ENCODE peak calls at places on chromosomes 11 and 22, in nine cellular contexts. One of them, this sample, is unnamed.

GRCh38 chr11:34558211-34558610 is 44.6 kb upstream of the ELF5 start:
- DNase-seq in PC-3: peak; percentile 46
- DNase-seq in hepatocyte: no peak
- DNase-seq in HCT116: no peak
- DNase-seq in PC-9: no peak
- DNase-seq in HepG2: no peak
- DNase-seq in mammary epithelial cell: peak; percentile 46
- DNase-seq in H1: no peak
- DNase-seq in neural progenitor cell: no peak
- DNase-seq in this sample: no peak

GRCh38 chr11:73760066-73760679 is 701 bp downstream of the RAB6A start:
- DNase-seq in PC-3: peak; percentile 13
- DNase-seq in hepatocyte: peak; percentile 66
- DNase-seq in HCT116: no peak
- DNase-seq in PC-9: no peak
- DNase-seq in HepG2: no peak
- DNase-seq in mammary epithelial cell: peak; percentile 18
- DNase-seq in H1: peak; percentile 73
- DNase-seq in neural progenitor cell: peak; percentile 55
- DNase-seq in this sample: peak; percentile 16

GRCh38 chr11:65375012-65375411 is 7.4 kb downstream of the SLC25A45 start:
- DNase-seq in PC-3: no peak
- DNase-seq in hepatocyte: no peak
- DNase-seq in HCT116: no peak
- DNase-seq in PC-9: no peak
- DNase-seq in HepG2: no peak
- DNase-seq in mammary epithelial cell: peak; percentile 37
- DNase-seq in H1: no peak
- DNase-seq in neural progenitor cell: no peak
- DNase-seq in this sample: no peak

GRCh38 chr11:40354121-40354520 is 1105.3 kb downstream of the LRRC4C start:
- DNase-seq in PC-3: no peak
- DNase-seq in hepatocyte: no peak
- DNase-seq in HCT116: no peak
- DNase-seq in PC-9: no peak
- DNase-seq in HepG2: no peak
- DNase-seq in mammary epithelial cell: no peak
- DNase-seq in H1: no peak
- DNase-seq in neural progenitor cell: no peak
- DNase-seq in this sample: no peak

GRCh38 chr11:126411971-126412381 is 56.5 kb downstream of the ST3GAL4 start:
- DNase-seq in PC-3: no peak
- DNase-seq in hepatocyte: no peak
- DNase-seq in HCT116: no peak
- DNase-seq in PC-9: no peak
- DNase-seq in HepG2: no peak
- DNase-seq in mammary epithelial cell: no peak
- DNase-seq in H1: no peak
- DNase-seq in neural progenitor cell: no peak
- DNase-seq in this sample: no peak

GRCh38 chr11:30174265-30175022 is 56.4 kb upstream of the FSHB start:
- DNase-seq in PC-3: no peak
- DNase-seq in hepatocyte: no peak
- DNase-seq in HCT116: no peak
- DNase-seq in PC-9: no peak
- DNase-seq in HepG2: no peak
- DNase-seq in mammary epithelial cell: no peak
- DNase-seq in H1: no peak
- DNase-seq in neural progenitor cell: no peak
- DNase-seq in this sample: no peak

GRCh38 chr11:119739975-119740374 is 11.0 kb upstream of the NECTIN1 start:
- DNase-seq in PC-3: no peak
- DNase-seq in hepatocyte: no peak
- DNase-seq in HCT116: no peak
- DNase-seq in PC-9: no peak
- DNase-seq in HepG2: no peak
- DNase-seq in mammary epithelial cell: no peak
- DNase-seq in H1: no peak
- DNase-seq in neural progenitor cell: no peak
- DNase-seq in this sample: no peak

GRCh38 chr22:21972293-21972779 is 10.3 kb downstream of the TOP3B start:
- DNase-seq in PC-3: peak; percentile 31
- DNase-seq in hepatocyte: peak; percentile 43
- DNase-seq in HCT116: no peak
- DNase-seq in PC-9: no peak
- DNase-seq in HepG2: peak; percentile 22
- DNase-seq in mammary epithelial cell: no peak
- DNase-seq in H1: peak; percentile 91
- DNase-seq in neural progenitor cell: peak; percentile 66
- DNase-seq in this sample: peak; percentile 71

GRCh38 chr11:6468712-6469495 is 4.8 kb downstream of the TRIM3 start:
- DNase-seq in PC-3: peak; percentile 31
- DNase-seq in hepatocyte: peak; percentile 93
- DNase-seq in HCT116: peak; percentile 60
- DNase-seq in PC-9: no peak
- DNase-seq in HepG2: peak; percentile 57
- DNase-seq in mammary epithelial cell: peak; percentile 19
- DNase-seq in H1: peak; percentile 88
- DNase-seq in neural progenitor cell: peak; percentile 98
- DNase-seq in this sample: peak; percentile 31

GRCh38 chr11:48066881-48067800 is 86.8 kb downstream of the PTPRJ start:
- DNase-seq in PC-3: no peak
- DNase-seq in hepatocyte: no peak
- DNase-seq in HCT116: no peak
- DNase-seq in PC-9: no peak
- DNase-seq in HepG2: no peak
- DNase-seq in mammary epithelial cell: no peak
- DNase-seq in H1: no peak
- DNase-seq in neural progenitor cell: peak; percentile 67
- DNase-seq in this sample: no peak

DNA sequence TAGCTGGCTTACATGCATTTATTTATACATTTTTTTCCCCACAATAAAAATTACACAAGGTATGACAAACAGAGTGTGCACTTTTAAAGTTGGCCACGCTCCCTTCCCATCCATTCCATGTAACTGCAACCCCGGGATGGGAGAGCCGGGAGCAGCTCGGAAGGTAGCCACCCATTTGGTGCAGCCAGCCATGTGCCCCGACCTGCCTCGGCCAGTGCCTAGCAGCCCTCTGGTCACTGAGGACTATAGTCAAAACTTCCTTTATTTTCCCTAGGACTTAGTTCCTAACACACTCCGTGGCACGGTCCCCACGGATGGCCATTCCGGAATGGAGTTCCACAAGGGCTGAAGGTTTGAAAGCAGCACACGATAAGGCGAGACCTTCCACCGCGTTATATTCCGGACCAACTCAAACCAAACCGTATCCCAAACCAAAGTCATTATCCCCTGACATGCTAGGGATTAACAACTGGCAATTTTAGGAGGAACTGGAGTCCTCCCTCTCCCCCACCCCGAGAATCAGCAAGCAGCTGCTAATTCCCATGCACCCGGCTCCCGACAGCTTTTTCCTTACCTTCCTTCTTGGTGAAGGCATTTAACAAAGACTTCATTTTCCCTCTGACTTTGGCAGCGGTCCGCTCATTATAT is 426.4 kb downstream of the SHANK2 start:
- DNase-seq in PC-3: no peak
- DNase-seq in hepatocyte: no peak
- DNase-seq in HCT116: no peak
- DNase-seq in PC-9: no peak
- DNase-seq in HepG2: no peak
- DNase-seq in mammary epithelial cell: no peak
- DNase-seq in H1: no peak
- DNase-seq in neural progenitor cell: no peak
- DNase-seq in this sample: no peak
- H3K4me2 ChIP-seq in PC-3: no peak overlapping the region
- H3K4me2 ChIP-seq in hepatocyte: peak overlapping the region; percentile 56
- H3K4me2 ChIP-seq in HCT116: no peak overlapping the region
- H3K4me2 ChIP-seq in PC-9: no peak overlapping the region
- H3K4me2 ChIP-seq in HepG2: no peak overlapping the region
- H3K4me2 ChIP-seq in mammary epithelial cell: peak overlapping the region; percentile 64
- H3K4me2 ChIP-seq in H1: peak overlapping the region; percentile 59
- H3K4me2 ChIP-seq in neural progenitor cell: peak overlapping the region; percentile 71
- H3K4me2 ChIP-seq in this sample: no peak overlapping the region

DNA sequence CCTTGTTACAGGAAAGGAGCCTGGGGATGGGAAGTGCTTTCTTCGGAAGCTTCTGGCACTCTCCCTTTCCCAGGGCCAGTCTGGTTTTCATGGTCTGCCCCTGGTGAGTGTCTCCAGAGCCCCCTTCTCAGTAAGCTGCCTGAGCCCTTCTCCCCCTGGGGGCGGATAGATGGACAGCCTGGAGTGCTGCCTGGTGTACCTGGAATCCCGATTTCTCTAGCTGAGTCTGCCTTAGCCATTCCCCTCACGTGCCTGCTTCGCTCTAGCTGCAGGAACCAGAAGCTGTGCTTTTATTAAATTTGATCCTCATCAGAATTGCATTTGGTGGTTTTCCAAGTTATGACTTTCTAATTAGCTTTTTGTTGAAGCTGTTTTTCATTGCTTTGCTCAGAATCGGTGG is 152.9 kb upstream of the NAV2 start:
- DNase-seq in PC-3: no peak
- DNase-seq in hepatocyte: no peak
- DNase-seq in HCT116: no peak
- DNase-seq in PC-9: peak; percentile 27
- DNase-seq in HepG2: no peak
- DNase-seq in mammary epithelial cell: no peak
- DNase-seq in H1: no peak
- DNase-seq in neural progenitor cell: no peak
- DNase-seq in this sample: no peak
- H3K4me1 ChIP-seq in PC-3: peaks cover 10% of the 10 kb centered on the region
- H3K4me1 ChIP-seq in hepatocyte: no peaks in the 10 kb centered on the region
- H3K4me1 ChIP-seq in HCT116: no peaks in the 10 kb centered on the region
- H3K4me1 ChIP-seq in PC-9: no peaks in the 10 kb centered on the region
- H3K4me1 ChIP-seq in HepG2: no peaks in the 10 kb centered on the region
- H3K4me1 ChIP-seq in mammary epithelial cell: peaks cover 5% of the 10 kb centered on the region
- H3K4me1 ChIP-seq in H1: peaks cover 7% of the 10 kb centered on the region
- H3K4me1 ChIP-seq in neural progenitor cell: no peaks in the 10 kb centered on the region
- H3K4me1 ChIP-seq in this sample: no peaks in the 10 kb centered on the region

GRCh38 chr11:61828379-61828628 is 204 bp downstream of the FADS2 start:
- DNase-seq in PC-3: no peak
- DNase-seq in hepatocyte: no peak
- DNase-seq in HCT116: no peak
- DNase-seq in PC-9: no peak
- DNase-seq in HepG2: no peak
- DNase-seq in mammary epithelial cell: no peak
- DNase-seq in H1: no peak
- DNase-seq in neural progenitor cell: no peak
- DNase-seq in this sample: no peak
- TF ChIP-seq EZH2 in PC-3: no peak
- TF ChIP-seq EZH2 in hepatocyte: no peak
- TF ChIP-seq EZH2 in HCT116: no peak
- TF ChIP-seq EZH2 in PC-9: no peak
- TF ChIP-seq EZH2 in HepG2: no peak
- TF ChIP-seq EZH2 in mammary epithelial cell: no peak
- TF ChIP-seq EZH2 in H1: no peak
- TF ChIP-seq EZH2 in neural progenitor cell: no peak
- TF ChIP-seq EZH2 in this sample: no peak

GRCh38 chr11:27356624-27357222 is 6.3 kb downstream of the CCDC34 start:
- DNase-seq in PC-3: no peak
- DNase-seq in hepatocyte: no peak
- DNase-seq in HCT116: no peak
- DNase-seq in PC-9: no peak
- DNase-seq in HepG2: no peak
- DNase-seq in mammary epithelial cell: no peak
- DNase-seq in H1: no peak
- DNase-seq in neural progenitor cell: no peak
- DNase-seq in this sample: no peak
- H3K4me2 ChIP-seq in PC-3: no peak overlapping the region
- H3K4me2 ChIP-seq in hepatocyte: no peak overlapping the region
- H3K4me2 ChIP-seq in HCT116: no peak overlapping the region
- H3K4me2 ChIP-seq in PC-9: no peak overlapping the region
- H3K4me2 ChIP-seq in HepG2: no peak overlapping the region
- H3K4me2 ChIP-seq in mammary epithelial cell: no peak overlapping the region
- H3K4me2 ChIP-seq in H1: no peak overlapping the region
- H3K4me2 ChIP-seq in neural progenitor cell: no peak overlapping the region
- H3K4me2 ChIP-seq in this sample: no peak overlapping the region

DNA sequence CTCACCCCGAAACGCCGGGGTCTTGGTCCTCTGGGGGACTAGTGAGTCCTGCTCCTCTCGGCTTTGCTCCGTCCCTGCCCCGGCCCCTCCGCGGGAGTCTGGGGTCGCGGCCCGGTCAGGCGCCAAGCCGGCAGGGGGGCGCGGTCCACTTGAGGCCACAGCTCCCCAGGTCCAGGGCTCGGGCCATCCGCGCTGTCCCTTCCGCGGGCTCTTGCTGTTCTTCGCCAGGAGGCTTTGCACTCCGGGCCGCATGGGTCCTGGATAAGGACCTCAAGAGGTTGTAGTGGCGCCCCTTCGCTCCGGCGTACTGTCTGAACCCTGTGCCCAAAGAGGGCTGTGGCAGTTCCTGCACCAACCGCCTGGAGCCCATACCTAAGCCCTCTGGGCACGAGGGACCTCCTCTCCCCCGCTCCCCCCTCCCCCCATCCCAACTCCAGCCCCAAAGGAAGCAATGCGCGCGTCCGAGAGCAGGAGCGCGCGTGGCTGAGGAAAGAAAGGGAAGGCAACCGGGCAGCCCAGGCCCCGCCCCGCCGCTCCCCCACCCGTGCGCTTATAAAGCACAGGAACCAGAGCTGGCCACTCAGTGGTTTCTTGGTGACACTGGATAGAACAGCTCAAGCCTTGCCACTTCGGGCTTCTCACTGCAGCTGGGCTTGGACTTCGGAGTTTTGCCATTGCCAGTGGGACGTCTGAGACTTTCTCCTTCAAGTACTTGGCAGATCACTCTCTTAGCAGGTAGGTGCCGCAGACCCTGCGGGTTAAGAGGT is at the start of gene ADM:
- DNase-seq in PC-3: peak; percentile 94
- DNase-seq in hepatocyte: peak; percentile 93
- DNase-seq in HCT116: peak; percentile 91
- DNase-seq in PC-9: peak; percentile 78
- DNase-seq in HepG2: peak; percentile 90
- DNase-seq in mammary epithelial cell: peak; percentile 91
- DNase-seq in H1: peak; percentile 87
- DNase-seq in neural progenitor cell: peak; percentile 86
- DNase-seq in this sample: peak; percentile 44
- H3K4me1 ChIP-seq in PC-3: peaks cover 32% of the 10 kb centered on the region
- H3K4me1 ChIP-seq in hepatocyte: peaks cover 15% of the 10 kb centered on the region
- H3K4me1 ChIP-seq in HCT116: peaks cover 39% of the 10 kb centered on the region
- H3K4me1 ChIP-seq in PC-9: peaks cover 31% of the 10 kb centered on the region
- H3K4me1 ChIP-seq in HepG2: peaks cover 49% of the 10 kb centered on the region
- H3K4me1 ChIP-seq in mammary epithelial cell: peaks cover 49% of the 10 kb centered on the region
- H3K4me1 ChIP-seq in H1: peaks cover 25% of the 10 kb centered on the region
- H3K4me1 ChIP-seq in neural progenitor cell: peaks cover 38% of the 10 kb centered on the region
- H3K4me1 ChIP-seq in this sample: peaks cover 74% of the 10 kb centered on the region

DNA sequence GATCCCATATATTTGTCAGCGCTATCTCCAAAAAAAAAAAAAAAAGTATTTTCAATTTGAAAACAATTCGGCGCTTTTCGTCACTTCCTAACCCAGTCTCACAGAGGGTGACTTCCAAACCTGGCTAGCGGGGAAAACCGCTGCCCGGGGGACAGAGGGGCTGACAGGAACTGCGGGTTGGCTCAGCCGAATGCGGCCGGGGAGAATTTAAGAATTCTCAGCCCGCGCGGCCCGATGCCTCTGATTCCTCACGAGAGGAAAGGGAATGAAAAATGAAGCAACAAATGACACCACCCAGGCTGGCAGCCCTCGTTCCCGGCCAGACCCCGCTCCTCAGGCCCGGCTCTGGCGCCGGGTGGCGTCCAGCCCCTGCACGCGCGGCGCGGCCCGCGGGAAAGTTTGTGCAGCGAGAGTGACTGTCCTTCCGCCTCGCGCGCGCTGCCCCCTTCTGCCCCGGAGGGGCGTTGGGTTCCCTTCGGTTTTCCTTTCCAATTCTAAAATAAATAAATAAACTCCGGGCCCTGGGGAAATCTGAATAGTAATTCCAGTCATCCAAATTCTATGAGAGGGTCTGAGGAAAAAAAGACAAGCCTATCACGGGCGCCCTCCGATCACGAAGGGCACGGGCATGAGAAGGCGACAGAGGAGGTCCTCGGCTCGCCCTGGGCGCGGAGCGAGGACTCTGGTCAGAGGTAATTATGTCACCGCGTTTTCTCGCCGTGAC is 4.8 kb upstream of the PAX6 start:
- DNase-seq in PC-3: no peak
- DNase-seq in hepatocyte: no peak
- DNase-seq in HCT116: no peak
- DNase-seq in PC-9: no peak
- DNase-seq in HepG2: no peak
- DNase-seq in mammary epithelial cell: no peak
- DNase-seq in H1: peak; percentile 55
- DNase-seq in neural progenitor cell: peak; percentile 57
- DNase-seq in this sample: no peak
- TF ChIP-seq EZH2 in PC-3: no peak
- TF ChIP-seq EZH2 in hepatocyte: peak; percentile 91
- TF ChIP-seq EZH2 in HCT116: no peak
- TF ChIP-seq EZH2 in PC-9: no peak
- TF ChIP-seq EZH2 in HepG2: no peak
- TF ChIP-seq EZH2 in mammary epithelial cell: peak; percentile 27
- TF ChIP-seq EZH2 in H1: peak; percentile 0
- TF ChIP-seq EZH2 in neural progenitor cell: peak; percentile 88
- TF ChIP-seq EZH2 in this sample: no peak

This sample was measured in DND-41.